ENCODE peak calls at places on chromosomes 13 and 19, in seven cellular contexts. One of them, this sample, is unnamed.

GRCh38 chr19:13079542-13079986 is 23.1 kb downstream of the LYL1 start:
- DNase-seq in AG20443: peak
- DNase-seq in fibroblast of the aortic adventitia: peak
- DNase-seq in amygdala: no peak
- DNase-seq in activated CD4-positive, alpha-beta T cell treated with anti-CD3 and anti-CD28 coated beads, Interleukin-2, amount 10 ng/mL, durations not matched to agents 7 days and 5 days: no peak
- DNase-seq in DMS 273 treated with DMSO at 0.1 percent for 48 hours: no peak
- DNase-seq in GM20000: no peak
- DNase-seq in this sample: no peak

GRCh38 chr13:76161143-76161542 is 525.0 kb downstream of the LMO7 start:
- DNase-seq in GM20000: no peak
- DNase-seq in amygdala: no peak
- DNase-seq in fibroblast of the aortic adventitia: peak
- DNase-seq in DMS 273 treated with DMSO at 0.1 percent for 48 hours: no peak
- DNase-seq in AG20443: no peak
- DNase-seq in activated CD4-positive, alpha-beta T cell treated with anti-CD3 and anti-CD28 coated beads, Interleukin-2, amount 10 ng/mL, durations not matched to agents 7 days and 5 days: no peak
- DNase-seq in this sample: no peak

GRCh38 chr19:16908759-16909158 is 20.0 kb downstream of the F2RL3 start:
- DNase-seq in AG20443: no peak
- DNase-seq in DMS 273 treated with DMSO at 0.1 percent for 48 hours: no peak
- DNase-seq in amygdala: no peak
- DNase-seq in fibroblast of the aortic adventitia: no peak
- DNase-seq in activated CD4-positive, alpha-beta T cell treated with anti-CD3 and anti-CD28 coated beads, Interleukin-2, amount 10 ng/mL, durations not matched to agents 7 days and 5 days: no peak
- DNase-seq in GM20000: no peak
- DNase-seq in this sample: no peak

GRCh38 chr19:49408816-49409440 is 14.3 kb downstream of the PTH2 start:
- DNase-seq in DMS 273 treated with DMSO at 0.1 percent for 48 hours: no peak
- DNase-seq in AG20443: no peak
- DNase-seq in activated CD4-positive, alpha-beta T cell treated with anti-CD3 and anti-CD28 coated beads, Interleukin-2, amount 10 ng/mL, durations not matched to agents 7 days and 5 days: no peak
- DNase-seq in fibroblast of the aortic adventitia: no peak
- DNase-seq in amygdala: no peak
- DNase-seq in GM20000: peak
- DNase-seq in this sample: no peak

GRCh38 chr19:5627395-5627904 is 4.6 kb downstream of the SAFB start:
- DNase-seq in activated CD4-positive, alpha-beta T cell treated with anti-CD3 and anti-CD28 coated beads, Interleukin-2, amount 10 ng/mL, durations not matched to agents 7 days and 5 days: peak
- DNase-seq in AG20443: peak
- DNase-seq in GM20000: peak
- DNase-seq in DMS 273 treated with DMSO at 0.1 percent for 48 hours: peak
- DNase-seq in fibroblast of the aortic adventitia: peak
- DNase-seq in amygdala: no peak
- DNase-seq in this sample: peak

GRCh38 chr13:90201198-90201597 is 1146.3 kb upstream of the MIR17HG start:
- DNase-seq in activated CD4-positive, alpha-beta T cell treated with anti-CD3 and anti-CD28 coated beads, Interleukin-2, amount 10 ng/mL, durations not matched to agents 7 days and 5 days: no peak
- DNase-seq in amygdala: no peak
- DNase-seq in fibroblast of the aortic adventitia: no peak
- DNase-seq in DMS 273 treated with DMSO at 0.1 percent for 48 hours: no peak
- DNase-seq in GM20000: no peak
- DNase-seq in AG20443: peak
- DNase-seq in this sample: no peak

GRCh38 chr13:20700288-20700687 is 3.2 kb upstream of the IL17D start:
- DNase-seq in GM20000: no peak
- DNase-seq in amygdala: no peak
- DNase-seq in DMS 273 treated with DMSO at 0.1 percent for 48 hours: no peak
- DNase-seq in activated CD4-positive, alpha-beta T cell treated with anti-CD3 and anti-CD28 coated beads, Interleukin-2, amount 10 ng/mL, durations not matched to agents 7 days and 5 days: no peak
- DNase-seq in AG20443: no peak
- DNase-seq in fibroblast of the aortic adventitia: no peak
- DNase-seq in this sample: no peak

GRCh38 chr19:1990230-1991017 is 25.1 kb downstream of the BTBD2 start:
- DNase-seq in DMS 273 treated with DMSO at 0.1 percent for 48 hours: no peak
- DNase-seq in GM20000: no peak
- DNase-seq in AG20443: no peak
- DNase-seq in amygdala: no peak
- DNase-seq in fibroblast of the aortic adventitia: no peak
- DNase-seq in activated CD4-positive, alpha-beta T cell treated with anti-CD3 and anti-CD28 coated beads, Interleukin-2, amount 10 ng/mL, durations not matched to agents 7 days and 5 days: no peak
- DNase-seq in this sample: no peak

GRCh38 chr13:60583911-60584753 is 187.1 kb downstream of the TDRD3 start:
- DNase-seq in AG20443: peak
- DNase-seq in DMS 273 treated with DMSO at 0.1 percent for 48 hours: no peak
- DNase-seq in GM20000: no peak
- DNase-seq in activated CD4-positive, alpha-beta T cell treated with anti-CD3 and anti-CD28 coated beads, Interleukin-2, amount 10 ng/mL, durations not matched to agents 7 days and 5 days: no peak
- DNase-seq in amygdala: no peak
- DNase-seq in fibroblast of the aortic adventitia: peak
- DNase-seq in this sample: no peak

GRCh38 chr19:32269831-32270230 is 75.6 kb upstream of the ZNF507 start:
- DNase-seq in amygdala: no peak
- DNase-seq in activated CD4-positive, alpha-beta T cell treated with anti-CD3 and anti-CD28 coated beads, Interleukin-2, amount 10 ng/mL, durations not matched to agents 7 days and 5 days: no peak
- DNase-seq in GM20000: no peak
- DNase-seq in fibroblast of the aortic adventitia: no peak
- DNase-seq in DMS 273 treated with DMSO at 0.1 percent for 48 hours: no peak
- DNase-seq in AG20443: no peak
- DNase-seq in this sample: no peak

GRCh38 chr13:51807041-51807440 is 3.1 kb upstream of the DHRS12 start:
- DNase-seq in amygdala: no peak
- DNase-seq in fibroblast of the aortic adventitia: no peak
- DNase-seq in GM20000: no peak
- DNase-seq in activated CD4-positive, alpha-beta T cell treated with anti-CD3 and anti-CD28 coated beads, Interleukin-2, amount 10 ng/mL, durations not matched to agents 7 days and 5 days: no peak
- DNase-seq in DMS 273 treated with DMSO at 0.1 percent for 48 hours: no peak
- DNase-seq in AG20443: no peak
- DNase-seq in this sample: no peak

GRCh38 chr19:5567971-5568407 is 236 bp upstream of the TINCR start:
- DNase-seq in DMS 273 treated with DMSO at 0.1 percent for 48 hours: no peak
- DNase-seq in AG20443: peak
- DNase-seq in amygdala: no peak
- DNase-seq in activated CD4-positive, alpha-beta T cell treated with anti-CD3 and anti-CD28 coated beads, Interleukin-2, amount 10 ng/mL, durations not matched to agents 7 days and 5 days: no peak
- DNase-seq in fibroblast of the aortic adventitia: no peak
- DNase-seq in GM20000: no peak
- DNase-seq in this sample: no peak

GRCh38 chr19:28046932-28047331 is 1166.0 kb downstream of the UQCRFS1 start:
- DNase-seq in DMS 273 treated with DMSO at 0.1 percent for 48 hours: no peak
- DNase-seq in amygdala: no peak
- DNase-seq in GM20000: no peak
- DNase-seq in fibroblast of the aortic adventitia: no peak
- DNase-seq in AG20443: no peak
- DNase-seq in activated CD4-positive, alpha-beta T cell treated with anti-CD3 and anti-CD28 coated beads, Interleukin-2, amount 10 ng/mL, durations not matched to agents 7 days and 5 days: no peak
- DNase-seq in this sample: no peak

GRCh38 chr13:51292000-51292550 is 47.4 kb upstream of the SERPINE3 start:
- DNase-seq in AG20443: no peak
- DNase-seq in activated CD4-positive, alpha-beta T cell treated with anti-CD3 and anti-CD28 coated beads, Interleukin-2, amount 10 ng/mL, durations not matched to agents 7 days and 5 days: no peak
- DNase-seq in fibroblast of the aortic adventitia: peak
- DNase-seq in amygdala: no peak
- DNase-seq in GM20000: no peak
- DNase-seq in DMS 273 treated with DMSO at 0.1 percent for 48 hours: no peak
- DNase-seq in this sample: no peak

GRCh38 chr13:45518525-45519235 is 53.9 kb downstream of the COG3 start:
- DNase-seq in DMS 273 treated with DMSO at 0.1 percent for 48 hours: no peak
- DNase-seq in GM20000: no peak
- DNase-seq in AG20443: no peak
- DNase-seq in fibroblast of the aortic adventitia: peak
- DNase-seq in amygdala: no peak
- DNase-seq in activated CD4-positive, alpha-beta T cell treated with anti-CD3 and anti-CD28 coated beads, Interleukin-2, amount 10 ng/mL, durations not matched to agents 7 days and 5 days: no peak
- DNase-seq in this sample: no peak

GRCh38 chr13:109979186-109979585 is 192.8 kb upstream of the IRS2 start:
- DNase-seq in amygdala: no peak
- DNase-seq in fibroblast of the aortic adventitia: no peak
- DNase-seq in DMS 273 treated with DMSO at 0.1 percent for 48 hours: no peak
- DNase-seq in AG20443: no peak
- DNase-seq in activated CD4-positive, alpha-beta T cell treated with anti-CD3 and anti-CD28 coated beads, Interleukin-2, amount 10 ng/mL, durations not matched to agents 7 days and 5 days: no peak
- DNase-seq in GM20000: no peak
- DNase-seq in this sample: no peak

GRCh38 chr19:5623397-5624153 is 692 bp downstream of the SAFB start:
- DNase-seq in GM20000: no peak
- DNase-seq in amygdala: no peak
- DNase-seq in activated CD4-positive, alpha-beta T cell treated with anti-CD3 and anti-CD28 coated beads, Interleukin-2, amount 10 ng/mL, durations not matched to agents 7 days and 5 days: no peak
- DNase-seq in AG20443: peak
- DNase-seq in DMS 273 treated with DMSO at 0.1 percent for 48 hours: no peak
- DNase-seq in fibroblast of the aortic adventitia: no peak
- DNase-seq in this sample: no peak

GRCh38 chr19:13181747-13182388 is 31.7 kb downstream of the IER2 start:
- DNase-seq in activated CD4-positive, alpha-beta T cell treated with anti-CD3 and anti-CD28 coated beads, Interleukin-2, amount 10 ng/mL, durations not matched to agents 7 days and 5 days: no peak
- DNase-seq in fibroblast of the aortic adventitia: peak
- DNase-seq in DMS 273 treated with DMSO at 0.1 percent for 48 hours: no peak
- DNase-seq in amygdala: no peak
- DNase-seq in GM20000: peak
- DNase-seq in AG20443: peak
- DNase-seq in this sample: peak

GRCh38 chr19:5484398-5485285 is 29.4 kb downstream of the ZNRF4 start:
- DNase-seq in GM20000: no peak
- DNase-seq in AG20443: no peak
- DNase-seq in DMS 273 treated with DMSO at 0.1 percent for 48 hours: no peak
- DNase-seq in fibroblast of the aortic adventitia: no peak
- DNase-seq in activated CD4-positive, alpha-beta T cell treated with anti-CD3 and anti-CD28 coated beads, Interleukin-2, amount 10 ng/mL, durations not matched to agents 7 days and 5 days: no peak
- DNase-seq in amygdala: no peak
- DNase-seq in this sample: no peak

GRCh38 chr19:372306-372890 is 27.8 kb upstream of the MIER2 start:
- DNase-seq in AG20443: peak
- DNase-seq in fibroblast of the aortic adventitia: peak
- DNase-seq in activated CD4-positive, alpha-beta T cell treated with anti-CD3 and anti-CD28 coated beads, Interleukin-2, amount 10 ng/mL, durations not matched to agents 7 days and 5 days: no peak
- DNase-seq in amygdala: no peak
- DNase-seq in DMS 273 treated with DMSO at 0.1 percent for 48 hours: peak
- DNase-seq in GM20000: no peak
- DNase-seq in this sample: no peak

GRCh38 chr19:8145969-8146368 is 3.4 kb downstream of the FBN3 start:
- DNase-seq in fibroblast of the aortic adventitia: no peak
- DNase-seq in AG20443: no peak
- DNase-seq in GM20000: no peak
- DNase-seq in amygdala: no peak
- DNase-seq in activated CD4-positive, alpha-beta T cell treated with anti-CD3 and anti-CD28 coated beads, Interleukin-2, amount 10 ng/mL, durations not matched to agents 7 days and 5 days: no peak
- DNase-seq in DMS 273 treated with DMSO at 0.1 percent for 48 hours: no peak
- DNase-seq in this sample: no peak

GRCh38 chr19:3104708-3104983 is 10.5 kb downstream of the GNA11 start:
- DNase-seq in activated CD4-positive, alpha-beta T cell treated with anti-CD3 and anti-CD28 coated beads, Interleukin-2, amount 10 ng/mL, durations not matched to agents 7 days and 5 days: no peak
- DNase-seq in amygdala: no peak
- DNase-seq in AG20443: no peak
- DNase-seq in fibroblast of the aortic adventitia: no peak
- DNase-seq in DMS 273 treated with DMSO at 0.1 percent for 48 hours: no peak
- DNase-seq in GM20000: no peak
- DNase-seq in this sample: no peak

GRCh38 chr19:46654621-46655152 is 6.3 kb downstream of the DACT3 start:
- DNase-seq in fibroblast of the aortic adventitia: no peak
- DNase-seq in GM20000: no peak
- DNase-seq in amygdala: no peak
- DNase-seq in activated CD4-positive, alpha-beta T cell treated with anti-CD3 and anti-CD28 coated beads, Interleukin-2, amount 10 ng/mL, durations not matched to agents 7 days and 5 days: no peak
- DNase-seq in DMS 273 treated with DMSO at 0.1 percent for 48 hours: no peak
- DNase-seq in AG20443: no peak
- DNase-seq in this sample: no peak

GRCh38 chr13:22738357-22738756 is 442.4 kb upstream of the SGCG start:
- DNase-seq in fibroblast of the aortic adventitia: no peak
- DNase-seq in activated CD4-positive, alpha-beta T cell treated with anti-CD3 and anti-CD28 coated beads, Interleukin-2, amount 10 ng/mL, durations not matched to agents 7 days and 5 days: no peak
- DNase-seq in amygdala: no peak
- DNase-seq in DMS 273 treated with DMSO at 0.1 percent for 48 hours: no peak
- DNase-seq in AG20443: no peak
- DNase-seq in GM20000: no peak
- DNase-seq in this sample: no peak

GRCh38 chr19:47111081-47111589 is 2.4 kb downstream of the ZC3H4 start:
- DNase-seq in activated CD4-positive, alpha-beta T cell treated with anti-CD3 and anti-CD28 coated beads, Interleukin-2, amount 10 ng/mL, durations not matched to agents 7 days and 5 days: peak
- DNase-seq in DMS 273 treated with DMSO at 0.1 percent for 48 hours: no peak
- DNase-seq in amygdala: no peak
- DNase-seq in GM20000: no peak
- DNase-seq in AG20443: no peak
- DNase-seq in fibroblast of the aortic adventitia: no peak
- DNase-seq in this sample: peak

GRCh38 chr19:54457773-54458647 is 5.6 kb downstream of the LENG9 start:
- DNase-seq in amygdala: no peak
- DNase-seq in fibroblast of the aortic adventitia: no peak
- DNase-seq in activated CD4-positive, alpha-beta T cell treated with anti-CD3 and anti-CD28 coated beads, Interleukin-2, amount 10 ng/mL, durations not matched to agents 7 days and 5 days: no peak
- DNase-seq in AG20443: no peak
- DNase-seq in DMS 273 treated with DMSO at 0.1 percent for 48 hours: no peak
- DNase-seq in GM20000: no peak
- DNase-seq in this sample: no peak

GRCh38 chr13:73822671-73823592 is 311.3 kb downstream of the KLF12 start:
- DNase-seq in amygdala: no peak
- DNase-seq in DMS 273 treated with DMSO at 0.1 percent for 48 hours: no peak
- DNase-seq in AG20443: no peak
- DNase-seq in activated CD4-positive, alpha-beta T cell treated with anti-CD3 and anti-CD28 coated beads, Interleukin-2, amount 10 ng/mL, durations not matched to agents 7 days and 5 days: no peak
- DNase-seq in fibroblast of the aortic adventitia: no peak
- DNase-seq in GM20000: no peak
- DNase-seq in this sample: no peak

GRCh38 chr13:79258489-79258888 is 147.6 kb downstream of the RBM26 start:
- DNase-seq in DMS 273 treated with DMSO at 0.1 percent for 48 hours: no peak
- DNase-seq in activated CD4-positive, alpha-beta T cell treated with anti-CD3 and anti-CD28 coated beads, Interleukin-2, amount 10 ng/mL, durations not matched to agents 7 days and 5 days: no peak
- DNase-seq in GM20000: no peak
- DNase-seq in fibroblast of the aortic adventitia: no peak
- DNase-seq in amygdala: no peak
- DNase-seq in AG20443: no peak
- DNase-seq in this sample: no peak

GRCh38 chr19:970695-971094 is 13.4 kb upstream of the WDR18 start:
- DNase-seq in AG20443: no peak
- DNase-seq in GM20000: no peak
- DNase-seq in DMS 273 treated with DMSO at 0.1 percent for 48 hours: no peak
- DNase-seq in amygdala: no peak
- DNase-seq in fibroblast of the aortic adventitia: no peak
- DNase-seq in activated CD4-positive, alpha-beta T cell treated with anti-CD3 and anti-CD28 coated beads, Interleukin-2, amount 10 ng/mL, durations not matched to agents 7 days and 5 days: no peak
- DNase-seq in this sample: no peak

GRCh38 chr19:294819-295686 is 3.9 kb upstream of the PLPP2 start:
- DNase-seq in amygdala: no peak
- DNase-seq in GM20000: peak
- DNase-seq in activated CD4-positive, alpha-beta T cell treated with anti-CD3 and anti-CD28 coated beads, Interleukin-2, amount 10 ng/mL, durations not matched to agents 7 days and 5 days: peak
- DNase-seq in DMS 273 treated with DMSO at 0.1 percent for 48 hours: no peak
- DNase-seq in fibroblast of the aortic adventitia: peak
- DNase-seq in AG20443: peak
- DNase-seq in this sample: no peak

This sample was measured in CMK.